ENCODE peak calls at places on chromosomes 7 and 10, in five cellular contexts. H, D, S, Q and L are unnamed samples.

GRCh38 chr7:27204851-27205322 is 5.0 kb upstream of the HOXA13 start:
- DNase-seq in D (no peak), H (no peak), S (peak), Q (no peak), L (no peak)

GRCh38 chr7:50653997-50654425 is 88.8 kb upstream of the DDC start:
- DNase-seq in Q (no peak), H (no peak), S (no peak), D (no peak), L (peak)

GRCh38 chr10:7193369-7193768 is 217.5 kb downstream of the SFMBT2 start:
- DNase-seq in S (no peak), Q (no peak), H (no peak), D (no peak), L (no peak)

GRCh38 chr10:112402917-112403316 is 29.0 kb downstream of the ACSL5 start:
- DNase-seq in H (no peak), Q (no peak), S (no peak), D (no peak), L (no peak)

GRCh38 chr7:28419717-28420116 is 7.4 kb downstream of the CREB5 start:
- DNase-seq in S (peak), D (no peak), Q (no peak), H (peak), L (no peak)

GRCh38 chr7:48025630-48026029 is 3.3 kb downstream of the SUN3 start:
- DNase-seq in H (no peak), D (no peak), Q (no peak), S (peak), L (no peak)

GRCh38 chr7:41792099-41792498 is 89.2 kb upstream of the INHBA start:
- DNase-seq in Q (no peak), S (peak), H (no peak), D (no peak), L (no peak)

GRCh38 chr7:28626629-28627262 is 214.4 kb downstream of the CREB5 start:
- DNase-seq in S (peak), D (no peak), H (no peak), Q (peak), L (no peak)

GRCh38 chr10:100019824-100020160 is 10.0 kb upstream of the DNMBP start:
- DNase-seq in H (no peak), Q (no peak), S (peak), D (no peak), L (no peak)

GRCh38 chr7:48781783-48782182 is 142.6 kb upstream of the CDC14C start:
- DNase-seq in Q (no peak), H (no peak), D (no peak), S (peak), L (no peak)

GRCh38 chr7:21365866-21366624 is 61.8 kb upstream of the SP4 start:
- DNase-seq in D (no peak), H (no peak), S (peak), Q (no peak), L (no peak)

GRCh38 chr10:7401782-7402181 is 9.1 kb downstream of the SFMBT2 start:
- DNase-seq in H (no peak), Q (no peak), S (no peak), D (no peak), L (no peak)

GRCh38 chr7:44148961-44149550 is 7.9 kb upstream of the MYL7 start:
- DNase-seq in Q (no peak), S (no peak), D (no peak), H (no peak), L (no peak)

DNA sequence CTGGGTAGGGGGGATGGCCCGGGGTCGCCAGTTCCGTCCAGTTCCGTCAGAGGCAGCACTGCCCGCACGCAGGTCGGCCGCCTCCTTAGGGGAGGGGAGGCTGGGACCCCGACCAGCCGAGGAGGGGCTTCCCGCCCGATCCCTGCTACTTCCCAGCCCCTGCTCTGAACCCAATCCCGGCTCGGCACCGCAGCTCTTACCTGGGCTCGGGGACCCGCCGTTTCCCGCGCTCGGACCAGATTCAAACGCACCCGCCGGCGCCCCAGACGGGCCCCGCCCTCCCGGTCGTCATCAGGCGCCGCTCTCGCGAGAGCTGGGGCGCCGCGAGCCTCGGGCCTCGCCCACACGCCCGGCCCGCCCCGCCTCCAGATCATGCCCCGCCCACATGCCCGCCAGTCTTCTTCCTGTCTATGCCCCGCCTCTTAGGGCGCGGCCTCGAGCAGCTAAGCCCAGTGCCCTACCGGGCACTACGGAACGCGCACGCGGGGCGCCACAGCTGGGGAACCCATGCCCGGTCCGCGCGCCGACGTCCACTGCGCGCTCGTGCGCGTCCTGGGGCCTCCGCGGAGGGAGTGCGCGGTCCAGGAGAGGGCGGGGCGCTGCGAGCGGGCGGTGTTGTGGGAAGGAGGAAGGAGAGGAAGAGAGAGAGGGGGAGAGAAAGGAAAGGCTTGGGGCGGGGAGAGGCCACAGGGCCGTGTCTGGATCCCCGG is at the start of gene NCAPG2:
- DNase-seq in H (peak), D (peak), Q (peak), S (peak), L (peak)
- TF ChIP-seq CTCF in H (no peak), D (peak), Q (peak), S (no peak), L (peak)

GRCh38 chr7:130982160-130982638 is 248.2 kb upstream of the KLF14 start:
- DNase-seq in D (no peak), H (no peak), Q (peak), S (peak), L (no peak)
- TF ChIP-seq CTCF in D (peak), H (peak), Q (peak), S (peak), L (peak)

GRCh38 chr10:110353244-110354119 is 48.8 kb upstream of the SMNDC1 start:
- DNase-seq in H (peak), S (peak), D (no peak), Q (peak), L (no peak)
- TF ChIP-seq CTCF in H (peak), S (no peak), D (no peak), Q (peak), L (no peak)

DNA sequence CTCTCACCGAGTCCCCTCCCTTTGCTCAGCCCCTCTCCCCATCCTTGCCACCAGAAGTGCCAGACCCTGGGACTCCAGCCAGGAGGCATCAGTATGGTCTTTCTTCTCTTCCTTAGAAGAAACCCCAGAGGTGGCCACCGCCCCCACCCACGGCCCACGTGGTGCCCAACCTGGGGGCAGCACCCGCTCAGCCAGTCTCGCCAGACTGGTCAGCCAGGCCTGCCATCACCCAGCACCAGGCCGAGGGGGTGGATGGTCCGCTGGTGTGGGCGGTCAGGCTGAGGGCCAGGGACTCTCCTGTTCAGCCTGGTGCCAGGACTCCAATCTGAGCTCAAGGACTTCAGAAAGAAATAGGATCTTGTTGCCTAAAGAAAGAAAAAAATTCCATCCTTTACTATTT is 5.8 kb upstream of the CLDN4 start:
- DNase-seq in H (no peak), S (no peak), D (no peak), Q (no peak), L (no peak)
- TF ChIP-seq CTCF in H (no peak), S (no peak), D (no peak), Q (no peak), L (no peak)

DNA sequence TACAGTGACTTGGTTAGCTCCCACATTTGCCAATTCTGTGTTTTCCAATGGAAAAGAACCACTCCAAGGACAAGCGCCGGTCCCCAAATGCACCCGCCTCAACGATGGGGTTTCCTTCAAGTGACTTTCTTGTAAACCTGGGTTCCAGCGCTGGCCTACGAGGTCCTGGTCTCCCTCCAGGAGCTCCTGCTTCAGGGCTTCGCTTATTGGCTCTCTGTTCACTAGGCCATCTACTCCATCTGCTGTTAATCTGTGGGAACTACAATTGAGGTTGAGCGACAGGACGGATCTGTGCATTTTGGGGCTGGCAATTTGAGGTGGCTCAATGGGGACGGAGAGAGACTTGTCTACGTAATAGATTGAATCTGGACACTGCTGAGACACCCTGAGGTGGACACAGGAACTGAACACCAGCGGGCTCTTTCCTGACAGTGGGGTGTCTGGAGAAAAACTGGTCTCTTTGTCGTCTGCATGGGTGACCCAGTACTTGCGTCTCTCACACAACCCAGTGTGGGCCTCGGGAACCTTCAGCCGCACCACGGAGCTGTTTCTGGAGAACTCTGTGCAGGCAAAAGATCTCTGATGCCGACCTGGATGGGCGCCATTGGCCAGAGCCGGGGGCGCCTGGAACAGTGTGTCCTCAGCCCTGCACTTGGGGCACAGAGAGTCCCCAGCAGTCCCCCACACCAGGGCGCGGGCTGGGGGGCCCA is 115.9 kb upstream of the ADAM12 start:
- DNase-seq in D (no peak), S (peak), Q (peak), H (peak), L (peak)
- TF ChIP-seq CTCF in D (peak), S (peak), Q (peak), H (peak), L (peak)

DNA sequence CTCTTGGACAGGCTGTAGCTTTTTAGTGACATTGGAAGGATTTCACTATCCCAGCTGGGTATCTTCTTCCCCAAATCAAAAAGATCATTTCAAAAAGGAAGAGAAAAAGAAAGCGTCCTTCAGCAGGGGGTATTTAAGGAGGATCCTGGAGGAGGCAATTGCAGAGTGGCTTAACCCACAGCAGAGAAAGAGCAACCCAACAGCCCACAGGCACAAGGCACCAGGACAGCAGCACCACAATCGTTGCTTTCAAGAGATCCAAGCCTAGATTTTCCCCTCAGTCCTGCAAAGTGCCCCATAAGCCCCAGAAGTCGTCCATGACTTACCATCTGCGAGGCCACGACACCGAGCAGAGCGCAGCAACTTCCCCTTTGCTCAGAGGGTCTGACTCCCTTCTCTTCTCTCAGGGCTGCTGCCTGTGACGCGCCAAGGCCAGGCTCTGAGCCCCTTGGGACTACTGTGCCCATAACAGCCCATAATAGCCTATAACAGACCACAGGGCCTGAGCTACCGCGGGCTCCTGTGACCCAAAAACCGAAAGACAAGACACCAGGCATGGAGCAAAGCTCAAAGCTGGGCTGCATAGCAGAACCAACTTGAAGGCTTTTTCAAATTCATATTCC is 19.7 kb downstream of the PIK3AP1 start:
- DNase-seq in D (peak), Q (no peak), S (no peak), H (no peak), L (no peak)
- TF ChIP-seq CTCF in D (no peak), Q (no peak), S (no peak), H (no peak), L (no peak)

DNA sequence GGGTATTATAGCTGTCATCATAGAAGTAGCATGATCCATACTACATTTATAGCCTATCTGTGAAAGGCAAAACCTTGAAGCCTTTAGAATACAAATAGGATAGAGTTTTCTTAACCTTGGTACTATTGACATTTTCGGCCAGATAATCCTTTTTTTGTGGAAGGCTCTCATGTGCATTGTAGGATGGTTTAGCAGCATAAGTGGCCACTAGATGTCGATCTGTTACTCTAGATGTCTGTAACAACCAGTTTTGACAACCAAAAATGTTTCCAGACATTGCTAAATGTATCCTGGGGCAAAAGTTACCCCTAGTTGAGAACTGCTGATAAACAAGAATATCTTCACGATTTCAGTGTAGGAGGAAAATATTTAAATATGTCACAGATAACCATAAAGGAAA is 319.4 kb upstream of the GALNT17 start:
- DNase-seq in H (no peak), S (no peak), Q (no peak), D (no peak), L (no peak)
- TF ChIP-seq CTCF in H (no peak), S (no peak), Q (no peak), D (no peak), L (no peak)